ENCODE peak calls at places on chromosomes 1 and 21, in ten cellular contexts. I is CD8-positive, alpha-beta T cell; L is A549; O is cardiac muscle cell; R is fibroblast of lung; J is right cardiac atrium; Z is thyroid gland; H is kidney; U is heart left ventricle; M is naive thymus-derived CD4-positive, alpha-beta T cell. B is an unnamed sample.

GRCh38 chr1:22108343-22109135 is 34.4 kb downstream of the WNT4 start:
- DNase-seq in I (no peak), R (peak; percentile 31), M (no peak), H (peak; percentile 82), L (no peak), O (no peak), Z (no peak), J (no peak), U (no peak), B (no peak)

GRCh38 chr1:41766546-41766945 is 152.2 kb downstream of the HIVEP3 start:
- DNase-seq in R (peak; percentile 44), Z (peak; percentile 58), M (no peak), I (no peak), O (peak; percentile 27), L (no peak), U (no peak), J (no peak), H (no peak), B (no peak)

GRCh38 chr1:156115514-156116374 is 1.2 kb downstream of the LMNA start:
- DNase-seq in R (peak; percentile 56), O (peak; percentile 79), M (no peak), I (no peak), Z (peak; percentile 85), H (peak; percentile 91), L (peak; percentile 64), U (peak; percentile 76), J (peak; percentile 85), B (peak; percentile 36)

GRCh38 chr1:68313736-68314594 is 81.6 kb upstream of the WLS start:
- DNase-seq in J (no peak), M (no peak), Z (no peak), R (no peak), H (no peak), L (no peak), U (no peak), O (peak; percentile 47), I (no peak), B (no peak)

GRCh38 chr1:229381234-229381633 is 38.4 kb upstream of the CCSAP start:
- DNase-seq in J (no peak), H (no peak), I (no peak), Z (no peak), R (no peak), M (no peak), U (no peak), O (peak; percentile 44), L (no peak), B (peak; percentile 77)

GRCh38 chr1:109274533-109275476 is 8.1 kb downstream of the PSRC1 start:
- DNase-seq in I (no peak), O (no peak), Z (peak; percentile 92), U (no peak), L (peak; percentile 94), H (peak; percentile 93), J (no peak), R (peak; percentile 79), M (no peak), B (no peak)

GRCh38 chr1:42312576-42313212 is 22.3 kb downstream of the FOXJ3 start:
- DNase-seq in Z (peak; percentile 49), M (no peak), H (no peak), R (no peak), O (no peak), L (no peak), I (no peak), J (no peak), U (no peak), B (peak; percentile 67)

GRCh38 chr21:36183144-36183795 is 26.6 kb downstream of the DOP1B start:
- DNase-seq in Z (no peak), H (peak; percentile 17), J (no peak), O (no peak), L (no peak), I (no peak), M (no peak), U (no peak), R (no peak), B (no peak)

GRCh38 chr1:171653796-171654704 is 1.6 kb upstream of the MYOC start:
- DNase-seq in Z (no peak), I (no peak), O (peak; percentile 56), L (no peak), U (no peak), R (peak; percentile 75), H (no peak), J (no peak), M (no peak), B (no peak)

GRCh38 chr21:46120301-46121285 is 22.7 kb downstream of the COL6A2 start:
- DNase-seq in L (no peak), J (peak; percentile 55), M (peak; percentile 4), U (peak; percentile 59), Z (no peak), R (no peak), I (no peak), O (no peak), H (peak; percentile 64), B (no peak)

GRCh38 chr1:68796888-68797287 is 300.0 kb upstream of the DEPDC1 start:
- DNase-seq in O (no peak), H (no peak), R (no peak), J (no peak), M (no peak), U (no peak), Z (no peak), L (no peak), I (no peak), B (no peak)

GRCh38 chr1:204051258-204051657 is 21.7 kb upstream of the SOX13 start:
- DNase-seq in L (no peak), M (no peak), U (no peak), H (no peak), I (no peak), J (no peak), R (no peak), O (no peak), Z (no peak), B (no peak)

GRCh38 chr1:111968511-111968910 is 21.0 kb downstream of the KCND3 start:
- DNase-seq in M (no peak), I (no peak), R (no peak), L (no peak), H (no peak), J (no peak), Z (no peak), U (no peak), O (no peak), B (no peak)
- H3K27ac ChIP-seq in M (no peak overlapping the region), I (no peak overlapping the region), R (no peak overlapping the region), L (no peak overlapping the region), H (no peak overlapping the region), J (no peak overlapping the region), Z (no peak overlapping the region), U (no peak overlapping the region), O (no peak overlapping the region), B (no peak overlapping the region)

GRCh38 chr21:43881283-43881682 is 16.3 kb downstream of the AGPAT3 start:
- DNase-seq in L (no peak), J (no peak), Z (no peak), I (no peak), H (no peak), M (no peak), O (no peak), U (no peak), R (peak; percentile 24), B (no peak)
- H3K27ac ChIP-seq in L (no peak overlapping the region), J (no peak overlapping the region), Z (no peak overlapping the region), I (no peak overlapping the region), H (no peak overlapping the region), M (no peak overlapping the region), O (no peak overlapping the region), U (no peak overlapping the region), R (no peak overlapping the region), B (no peak overlapping the region)

DNA sequence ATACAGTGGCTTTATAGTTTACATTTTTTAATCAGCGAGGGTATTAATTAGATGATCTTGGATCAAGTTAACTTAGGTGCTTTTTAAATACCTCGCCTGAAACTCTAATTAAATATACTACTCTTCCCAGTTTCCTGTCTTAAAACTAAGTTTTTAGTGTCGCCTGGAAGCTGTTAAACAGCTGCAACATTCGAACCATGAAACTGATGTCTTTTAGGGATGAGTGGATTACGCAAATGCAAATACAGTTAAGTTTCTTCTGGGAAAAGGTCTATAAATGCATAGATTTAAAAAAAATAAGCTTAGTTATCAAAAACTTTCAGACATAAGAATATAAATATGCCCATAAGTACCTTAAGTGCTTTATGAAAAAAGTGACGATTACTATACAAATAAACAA is 228.3 kb downstream of the PTPRC start:
- DNase-seq in M (no peak), J (no peak), L (no peak), H (no peak), I (no peak), Z (no peak), U (no peak), R (no peak), O (no peak), B (no peak)
- H3K27ac ChIP-seq in M (no peak overlapping the region), J (no peak overlapping the region), L (no peak overlapping the region), H (no peak overlapping the region), I (no peak overlapping the region), Z (no peak overlapping the region), U (no peak overlapping the region), R (no peak overlapping the region), O (no peak overlapping the region), B (no peak overlapping the region)

GRCh38 chr1:231757101-231757404 is 130.5 kb downstream of the DISC1 start:
- DNase-seq in M (no peak), J (no peak), I (no peak), L (no peak), H (no peak), O (no peak), Z (no peak), R (no peak), U (no peak), B (no peak)
- H3K27ac ChIP-seq in M (no peak overlapping the region), J (no peak overlapping the region), I (no peak overlapping the region), L (peak overlapping the region; percentile 36), H (no peak overlapping the region), O (no peak overlapping the region), Z (no peak overlapping the region), R (no peak overlapping the region), U (no peak overlapping the region), B (no peak overlapping the region)

DNA sequence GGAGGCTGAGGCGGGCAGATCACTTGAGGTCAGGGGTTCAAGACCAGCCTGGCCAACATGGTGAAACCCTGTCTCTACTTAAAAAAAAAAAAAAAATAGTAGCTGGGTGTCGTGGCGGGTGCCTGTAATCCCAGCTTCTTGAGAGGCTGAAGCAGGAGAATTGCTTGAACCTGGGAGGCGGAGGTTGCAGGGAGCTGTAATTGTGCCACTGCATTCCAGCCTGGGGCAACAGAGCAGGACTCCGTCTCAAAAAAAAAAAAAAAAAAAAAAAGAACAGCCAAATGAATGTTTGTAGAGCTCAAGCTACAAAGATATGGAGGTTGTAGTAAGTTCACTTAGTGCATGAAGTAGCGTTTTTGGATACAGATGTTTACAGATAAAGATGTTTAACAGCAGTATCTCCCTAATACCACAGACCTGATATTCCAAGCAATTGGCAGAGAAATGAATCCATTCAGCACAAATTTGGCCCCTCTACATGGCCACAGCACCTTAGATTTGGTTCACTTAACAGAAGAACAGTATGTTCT is 49.5 kb upstream of the IPO9 start:
- DNase-seq in J (no peak), M (no peak), H (no peak), R (no peak), I (no peak), Z (peak; percentile 57), U (no peak), O (no peak), L (no peak), B (no peak)
- H3K27ac ChIP-seq in J (peak overlapping the region; percentile 65), M (no peak overlapping the region), H (no peak overlapping the region), R (no peak overlapping the region), I (no peak overlapping the region), Z (peak overlapping the region; percentile 63), U (peak overlapping the region; percentile 60), O (peak overlapping the region; percentile 78), L (no peak overlapping the region), B (no peak overlapping the region)